ENCODE peak calls at places on chromosomes 16 and 17, in ten cellular contexts. C, Z, M, A, R, W, Y, U, F and P are unnamed samples.
A peak's percentile ranks its signal among the peaks of the same experiment; 100 is the strongest.

GRCh38 chr17:77487677-77488530 is 347.1 kb downstream of the SEC14L1 start:
- DNase-seq in C (no peak), Z (no peak), M (no peak), A (no peak), R (no peak), W (no peak), Y (peak; percentile 62), U (no peak), F (no peak), P (no peak)

GRCh38 chr17:78132086-78132676 is 1.6 kb downstream of the TMC8 start:
- DNase-seq in C (no peak), Z (no peak), M (no peak), A (no peak), R (peak; percentile 83), W (no peak), Y (peak; percentile 74), U (peak; percentile 33), F (peak; percentile 92), P (peak; percentile 63)

GRCh38 chr16:85259831-85260165 is 147.5 kb upstream of the CIBAR2 start:
- DNase-seq in C (no peak), Z (no peak), M (no peak), A (no peak), R (no peak), W (no peak), Y (no peak), U (no peak), F (no peak), P (no peak)

GRCh38 chr16:3645504-3646347 is 8.8 kb upstream of the DNASE1 start:
- DNase-seq in C (no peak), Z (no peak), M (no peak), A (no peak), R (no peak), W (peak; percentile 76), Y (no peak), U (peak; percentile 27), F (peak; percentile 78), P (peak; percentile 17)

GRCh38 chr16:85667261-85667660 is 21.5 kb downstream of the GINS2 start:
- DNase-seq in C (no peak), Z (no peak), M (no peak), A (no peak), R (no peak), W (no peak), Y (peak; percentile 38), U (no peak), F (peak; percentile 84), P (no peak)

GRCh38 chr16:30010817-30011504 is at the start of gene DOC2A:
- DNase-seq in C (no peak), Z (no peak), M (no peak), A (no peak), R (no peak), W (no peak), Y (peak; percentile 56), U (peak; percentile 54), F (no peak), P (no peak)

GRCh38 chr17:80971704-80972304 is 19.8 kb upstream of the CHMP6 start:
- DNase-seq in C (no peak), Z (no peak), M (no peak), A (no peak), R (no peak), W (no peak), Y (no peak), U (no peak), F (no peak), P (no peak)

GRCh38 chr16:65624696-65625095 is 502.8 kb upstream of the CDH11 start:
- DNase-seq in C (no peak), Z (no peak), M (no peak), A (peak; percentile 20), R (no peak), W (peak; percentile 20), Y (no peak), U (no peak), F (no peak), P (no peak)

GRCh38 chr16:58503863-58504688 is 4.1 kb downstream of the NDRG4 start:
- DNase-seq in C (no peak), Z (no peak), M (no peak), A (no peak), R (no peak), W (no peak), Y (peak; percentile 52), U (peak; percentile 26), F (peak; percentile 79), P (no peak)

GRCh38 chr16:66933776-66934137 is 445 bp downstream of the CIAO2B start:
- DNase-seq in C (peak; percentile 42), Z (no peak), M (peak; percentile 29), A (no peak), R (no peak), W (no peak), Y (no peak), U (peak; percentile 64), F (no peak), P (no peak)

GRCh38 chr16:50251375-50252081 is 14.8 kb upstream of the ADCY7 start:
- DNase-seq in C (peak; percentile 61), Z (no peak), M (no peak), A (peak; percentile 79), R (no peak), W (peak; percentile 83), Y (no peak), U (peak; percentile 30), F (peak; percentile 82), P (no peak)